ENCODE peak calls at places on chromosomes 11 and 22, in six cellular contexts. E is colonic mucosa, S is upper lobe of right lung, H is uterus, T is endodermal cell, Z is cardiac muscle cell. G is an unnamed sample.
A peak's percentile ranks its signal among the peaks of the same experiment; 100 is the strongest.

GRCh38 chr11:1863352-1864215 is 10.7 kb downstream of the LSP1 start:
- DNase-seq in E (peak; percentile 58), S (peak; percentile 82), H (peak; percentile 87), T (peak; percentile 72), Z (peak; percentile 61), G (peak; percentile 81)

GRCh38 chr11:117814766-117815261 is 9.7 kb downstream of the FXYD2 start:
- DNase-seq in E (peak; percentile 90), S (peak; percentile 79), H (peak; percentile 65), T (peak; percentile 75), Z (peak; percentile 66), G (peak; percentile 99)

GRCh38 chr22:44587004-44587793 is 89.2 kb upstream of the RTL6 start:
- DNase-seq in E (no peak), S (peak; percentile 47), H (no peak), T (peak; percentile 40), Z (no peak), G (no peak)

GRCh38 chr11:130601141-130601540 is 152.7 kb downstream of the ADAMTS15 start:
- DNase-seq in E (no peak), S (no peak), H (peak; percentile 77), T (peak; percentile 93), Z (peak; percentile 58), G (peak; percentile 80)

GRCh38 chr11:15687342-15687741 is 572.6 kb downstream of the INSC start:
- DNase-seq in E (no peak), S (no peak), H (no peak), T (peak; percentile 2), Z (no peak), G (no peak)

GRCh38 chr11:9601041-9601875 is 27.8 kb downstream of the WEE1 start:
- DNase-seq in E (peak; percentile 35), S (no peak), H (no peak), T (peak; percentile 86), Z (no peak), G (no peak)

GRCh38 chr22:31650391-31650790 is 11.6 kb downstream of the PISD start:
- DNase-seq in E (no peak), S (no peak), H (peak; percentile 41), T (no peak), Z (no peak), G (peak; percentile 73)

GRCh38 chr11:11370263-11371060 is 17.4 kb upstream of the CSNK2A3 start:
- DNase-seq in E (no peak), S (no peak), H (no peak), T (no peak), Z (no peak), G (no peak)

GRCh38 chr11:34209809-34210208 is 104.4 kb downstream of the NAT10 start:
- DNase-seq in E (no peak), S (no peak), H (no peak), T (peak; percentile 70), Z (no peak), G (no peak)

GRCh38 chr11:81658722-81659121 is 1074.9 kb downstream of the FAM181B start:
- DNase-seq in E (no peak), S (no peak), H (no peak), T (peak; percentile 57), Z (no peak), G (no peak)

GRCh38 chr11:72821920-72822799 is 7.9 kb downstream of the ATG16L2 start:
- DNase-seq in E (peak; percentile 92), S (peak; percentile 93), H (peak; percentile 87), T (peak; percentile 98), Z (peak; percentile 95), G (peak; percentile 89)

GRCh38 chr11:102010776-102011500 is 36.3 kb upstream of the CFAP300 start:
- DNase-seq in E (peak; percentile 76), S (peak; percentile 85), H (no peak), T (peak; percentile 94), Z (peak; percentile 68), G (peak; percentile 81)

GRCh38 chr11:104772806-104773241 is 125.4 kb downstream of the CASP12 start:
- DNase-seq in E (no peak), S (no peak), H (no peak), T (no peak), Z (no peak), G (no peak)

GRCh38 chr11:18307461-18308139 is 14.3 kb downstream of the HPS5 start:
- DNase-seq in E (no peak), S (no peak), H (no peak), T (no peak), Z (no peak), G (no peak)

GRCh38 chr11:134576286-134576685 is 164.2 kb upstream of the B3GAT1 start:
- DNase-seq in E (no peak), S (no peak), H (no peak), T (peak; percentile 36), Z (no peak), G (no peak)

GRCh38 chr22:27578937-27579617 is 222.5 kb downstream of the MN1 start:
- DNase-seq in E (no peak), S (no peak), H (no peak), T (no peak), Z (no peak), G (no peak)

GRCh38 chr11:95884364-95884763 is 39.5 kb downstream of the MTMR2 start:
- DNase-seq in E (no peak), S (no peak), H (no peak), T (no peak), Z (no peak), G (no peak)

GRCh38 chr11:74570266-74571061 is 21.9 kb upstream of the POLD3 start:
- DNase-seq in E (peak; percentile 74), S (no peak), H (peak; percentile 29), T (peak; percentile 84), Z (peak; percentile 62), G (peak; percentile 57)

GRCh38 chr22:35622132-35622913 is 5.2 kb upstream of the MB start:
- DNase-seq in E (peak; percentile 63), S (no peak), H (peak; percentile 36), T (peak; percentile 87), Z (peak; percentile 89), G (peak; percentile 74)

GRCh38 chr11:120546312-120547205 is 35.0 kb downstream of the GRIK4 start:
- DNase-seq in E (peak; percentile 55), S (no peak), H (peak; percentile 56), T (peak; percentile 79), Z (no peak), G (peak; percentile 48)

GRCh38 chr22:46072030-46072881 is 78.1 kb upstream of the PPARA start:
- DNase-seq in E (peak; percentile 73), S (peak; percentile 93), H (peak; percentile 47), T (peak; percentile 75), Z (no peak), G (peak; percentile 77)

GRCh38 chr22:49996532-49997220 is 15.9 kb downstream of the IL17REL start:
- DNase-seq in E (no peak), S (peak; percentile 49), H (no peak), T (no peak), Z (no peak), G (no peak)

GRCh38 chr22:41446057-41446501 is 522 bp downstream of the TOB2 start:
- DNase-seq in E (peak; percentile 57), S (peak; percentile 77), H (peak; percentile 42), T (peak; percentile 67), Z (peak; percentile 27), G (no peak)

GRCh38 chr11:28346209-28346608 is 238.0 kb downstream of the METTL15 start:
- DNase-seq in E (no peak), S (no peak), H (no peak), T (no peak), Z (no peak), G (no peak)

GRCh38 chr22:17808688-17809403 is 34.6 kb upstream of the BID start:
- DNase-seq in E (no peak), S (no peak), H (no peak), T (peak; percentile 71), Z (no peak), G (no peak)

GRCh38 chr11:73323464-73323863 is 15.4 kb downstream of the ARHGEF17 start:
- DNase-seq in E (peak; percentile 59), S (peak; percentile 79), H (peak; percentile 93), T (peak; percentile 89), Z (peak; percentile 80), G (peak; percentile 74)

GRCh38 chr11:73760066-73760679 is 701 bp downstream of the RAB6A start:
- DNase-seq in E (peak; percentile 65), S (peak; percentile 81), H (peak; percentile 47), T (peak; percentile 74), Z (peak; percentile 34), G (peak; percentile 58)

GRCh38 chr11:90476442-90477007 is 253.7 kb upstream of the CHORDC1 start:
- DNase-seq in E (no peak), S (no peak), H (no peak), T (peak; percentile 77), Z (peak; percentile 55), G (peak; percentile 14)

GRCh38 chr22:50498322-50498861 is 9.1 kb downstream of the LMF2 start:
- DNase-seq in E (peak; percentile 88), S (no peak), H (no peak), T (peak; percentile 93), Z (peak; percentile 86), G (peak; percentile 75)

GRCh38 chr11:118060879-118061278 is 16.0 kb upstream of the TMPRSS4 start:
- DNase-seq in E (no peak), S (peak; percentile 73), H (no peak), T (peak; percentile 24), Z (no peak), G (no peak)

GRCh38 chr11:71246559-71246958 is 5.8 kb downstream of the SHANK2 start:
- DNase-seq in E (no peak), S (no peak), H (no peak), T (peak; percentile 90), Z (no peak), G (no peak)

GRCh38 chr22:19965771-19966709 is 24.4 kb upstream of the TXNRD2 start:
- DNase-seq in E (no peak), S (no peak), H (no peak), T (peak; percentile 76), Z (no peak), G (peak; percentile 54)
- TF ChIP-seq CTCF in E (no peak), S (peak; percentile 21), H (no peak), T (peak; percentile 79), Z (peak; percentile 45), G (no peak)

GRCh38 chr11:100769165-100769564 is 82.1 kb downstream of the ARHGAP42 start:
- DNase-seq in E (no peak), S (no peak), H (no peak), T (no peak), Z (no peak), G (no peak)
- H3K36me3 ChIP-seq in E (no peaks in the 10 kb centered on the region), S (no peaks in the 10 kb centered on the region), H (no peaks in the 10 kb centered on the region), T (peaks cover 52% of the 10 kb centered on the region), Z (peaks cover 18% of the 10 kb centered on the region), G (peaks cover 4% of the 10 kb centered on the region)

GRCh38 chr11:116786966-116787365 is 857 bp downstream of the ZPR1 start:
- DNase-seq in E (no peak), S (no peak), H (no peak), T (no peak), Z (no peak), G (no peak)
- TF ChIP-seq CTCF in E (no peak), S (no peak), H (no peak), T (no peak), Z (no peak), G (no peak)

DNA sequence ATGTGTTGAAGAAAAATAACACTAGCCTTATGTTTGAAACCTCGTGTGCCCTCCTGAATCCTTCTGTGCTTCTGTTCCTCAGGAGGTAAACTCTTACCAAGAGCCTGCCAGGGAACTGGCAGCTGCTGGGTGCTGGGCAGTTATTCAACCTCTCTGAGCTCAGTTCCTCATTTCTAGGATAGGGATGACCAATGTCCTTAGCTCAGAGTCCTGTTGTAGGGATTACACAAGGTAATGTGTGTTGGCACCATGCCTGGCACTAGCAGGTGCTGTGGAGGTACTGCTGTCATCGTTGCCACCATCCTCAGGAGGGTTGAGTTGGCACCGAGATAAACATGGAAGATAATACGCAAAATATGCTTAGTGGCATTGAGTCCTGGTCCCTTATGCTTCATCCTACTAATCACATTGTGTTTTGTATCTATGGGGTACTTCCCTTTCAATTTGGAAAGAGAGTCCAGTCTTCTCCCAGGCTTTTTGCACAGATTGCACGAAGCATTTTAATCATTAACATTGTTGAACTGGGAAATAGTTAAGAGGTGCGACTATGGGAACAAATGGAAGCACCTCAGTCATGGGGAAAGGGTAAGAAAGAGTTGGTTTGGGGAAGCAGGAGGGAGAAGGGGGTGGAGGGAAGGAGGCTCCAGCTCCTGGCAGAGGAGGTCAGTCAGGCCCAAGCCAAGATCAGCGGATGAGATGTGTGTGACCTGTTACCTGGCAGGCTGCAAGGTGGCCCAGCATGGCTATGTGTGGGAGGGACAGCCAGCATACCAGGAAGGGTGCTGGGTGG is 56.7 kb downstream of the CABIN1 start:
- DNase-seq in E (peak; percentile 50), S (peak; percentile 33), H (no peak), T (no peak), Z (no peak), G (peak; percentile 40)
- H3K36me3 ChIP-seq in E (peaks cover 27% of the 10 kb centered on the region), S (peaks cover 76% of the 10 kb centered on the region), H (no peaks in the 10 kb centered on the region), T (peaks cover 79% of the 10 kb centered on the region), Z (peaks cover 46% of the 10 kb centered on the region), G (peaks cover 40% of the 10 kb centered on the region)

G was measured in thyroid gland.